ENCODE peak calls at places on chromosomes 2 and 18, in seven cellular contexts. One of them, this sample, is unnamed.

GRCh38 chr2:201858267-201858666 is 51.9 kb downstream of the CDK15 start:
- DNase-seq in K562: no peak
- DNase-seq in HCT116: no peak
- DNase-seq in GM12878: no peak
- DNase-seq in SK-N-SH: no peak
- DNase-seq in H1: no peak
- DNase-seq in HepG2: no peak
- DNase-seq in this sample: no peak

GRCh38 chr2:212484563-212485080 is 54.0 kb downstream of the ERBB4 start:
- DNase-seq in K562: no peak
- DNase-seq in HCT116: no peak
- DNase-seq in GM12878: no peak
- DNase-seq in SK-N-SH: no peak
- DNase-seq in H1: no peak
- DNase-seq in HepG2: no peak
- DNase-seq in this sample: no peak

GRCh38 chr2:197450485-197450884 is 2.9 kb upstream of the COQ10B start:
- DNase-seq in K562: no peak
- DNase-seq in HCT116: no peak
- DNase-seq in GM12878: no peak
- DNase-seq in SK-N-SH: no peak
- DNase-seq in H1: no peak
- DNase-seq in HepG2: no peak
- DNase-seq in this sample: no peak

GRCh38 chr2:11357428-11357972 is 13.1 kb upstream of the ROCK2 start:
- DNase-seq in K562: no peak
- DNase-seq in HCT116: no peak
- DNase-seq in GM12878: no peak
- DNase-seq in SK-N-SH: no peak
- DNase-seq in H1: no peak
- DNase-seq in HepG2: peak
- DNase-seq in this sample: no peak

GRCh38 chr2:100814453-100814852 is 5.5 kb upstream of the NPAS2 start:
- DNase-seq in K562: no peak
- DNase-seq in HCT116: no peak
- DNase-seq in GM12878: no peak
- DNase-seq in SK-N-SH: no peak
- DNase-seq in H1: no peak
- DNase-seq in HepG2: peak
- DNase-seq in this sample: no peak

GRCh38 chr2:113218283-113219091 is 44.7 kb downstream of the PSD4 start:
- DNase-seq in K562: no peak
- DNase-seq in HCT116: no peak
- DNase-seq in GM12878: no peak
- DNase-seq in SK-N-SH: no peak
- DNase-seq in H1: no peak
- DNase-seq in HepG2: peak
- DNase-seq in this sample: no peak

GRCh38 chr18:75227535-75227934 is 16.9 kb downstream of the TSHZ1 start:
- DNase-seq in K562: no peak
- DNase-seq in HCT116: no peak
- DNase-seq in GM12878: no peak
- DNase-seq in SK-N-SH: no peak
- DNase-seq in H1: no peak
- DNase-seq in HepG2: no peak
- DNase-seq in this sample: no peak

GRCh38 chr18:13232060-13232917 is 13.7 kb downstream of the LDLRAD4 start:
- DNase-seq in K562: no peak
- DNase-seq in HCT116: no peak
- DNase-seq in GM12878: no peak
- DNase-seq in SK-N-SH: no peak
- DNase-seq in H1: no peak
- DNase-seq in HepG2: no peak
- DNase-seq in this sample: no peak

GRCh38 chr2:2158915-2159314 is 172.2 kb downstream of the MYT1L start:
- DNase-seq in K562: no peak
- DNase-seq in HCT116: no peak
- DNase-seq in GM12878: no peak
- DNase-seq in SK-N-SH: no peak
- DNase-seq in H1: no peak
- DNase-seq in HepG2: no peak
- DNase-seq in this sample: no peak

GRCh38 chr2:144015655-144016245 is 504.2 kb downstream of the ZEB2 start:
- DNase-seq in K562: no peak
- DNase-seq in HCT116: no peak
- DNase-seq in GM12878: no peak
- DNase-seq in SK-N-SH: no peak
- DNase-seq in H1: no peak
- DNase-seq in HepG2: no peak
- DNase-seq in this sample: no peak

GRCh38 chr2:95278637-95279225 is 4.5 kb downstream of the PROM2 start:
- DNase-seq in K562: no peak
- DNase-seq in HCT116: no peak
- DNase-seq in GM12878: no peak
- DNase-seq in SK-N-SH: no peak
- DNase-seq in H1: no peak
- DNase-seq in HepG2: no peak
- DNase-seq in this sample: no peak

GRCh38 chr2:235383272-235383843 is 110.5 kb upstream of the AGAP1 start:
- DNase-seq in K562: no peak
- DNase-seq in HCT116: no peak
- DNase-seq in GM12878: no peak
- DNase-seq in SK-N-SH: no peak
- DNase-seq in H1: no peak
- DNase-seq in HepG2: no peak
- DNase-seq in this sample: no peak

GRCh38 chr2:171889808-171890207 is 4.2 kb downstream of the SLC25A12 start:
- DNase-seq in K562: no peak
- DNase-seq in HCT116: no peak
- DNase-seq in GM12878: no peak
- DNase-seq in SK-N-SH: no peak
- DNase-seq in H1: no peak
- DNase-seq in HepG2: no peak
- DNase-seq in this sample: no peak

GRCh38 chr18:53906681-53907080 is 317.8 kb downstream of the MBD2 start:
- DNase-seq in K562: no peak
- DNase-seq in HCT116: no peak
- DNase-seq in GM12878: no peak
- DNase-seq in SK-N-SH: no peak
- DNase-seq in H1: no peak
- DNase-seq in HepG2: no peak
- DNase-seq in this sample: no peak

DNA sequence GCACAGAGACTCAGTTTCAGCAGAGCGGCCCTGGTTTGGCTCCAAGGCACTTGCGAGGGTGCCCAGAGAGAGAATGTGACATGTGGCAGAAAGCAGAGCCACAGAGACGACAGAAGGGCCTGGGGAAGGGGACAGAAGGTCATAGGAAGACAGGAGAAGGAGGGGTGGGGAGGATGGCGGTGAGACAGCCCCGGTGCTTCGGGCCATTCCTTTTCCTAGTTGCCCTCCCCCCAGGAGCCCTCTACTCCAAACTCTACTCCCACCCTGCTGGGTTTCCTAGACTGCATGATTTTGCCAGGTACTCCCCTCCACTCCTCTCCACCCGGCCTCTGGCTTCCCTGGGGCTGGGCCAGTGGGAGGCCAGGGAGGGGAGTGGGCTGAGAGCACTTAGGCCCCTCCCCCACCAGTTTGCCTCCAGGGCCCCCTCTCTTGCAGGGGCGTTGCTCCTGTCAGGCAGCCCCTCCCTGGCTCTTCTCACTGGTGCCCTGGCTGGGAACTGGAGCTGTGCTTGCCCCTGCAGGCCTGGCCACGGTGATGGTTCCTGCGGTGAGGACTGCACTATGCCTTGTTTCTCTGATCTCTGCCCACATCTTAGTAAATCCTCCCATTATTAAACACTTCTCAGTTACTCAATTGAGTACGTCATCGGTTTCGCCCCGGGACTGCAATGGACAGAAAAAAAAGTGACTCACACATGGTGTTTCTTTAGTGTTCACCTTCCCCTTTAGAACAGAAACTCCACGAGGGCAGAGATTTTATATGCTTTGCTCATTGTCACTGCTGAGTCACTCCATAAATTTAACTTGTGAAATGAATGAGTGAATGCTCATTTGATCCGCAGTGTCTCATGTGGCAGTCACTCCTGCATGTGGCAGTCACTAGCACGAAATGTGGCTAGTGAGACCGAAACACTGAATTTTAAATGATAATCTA is 58.7 kb upstream of the SP3 start:
- DNase-seq in K562: no peak
- DNase-seq in HCT116: peak
- DNase-seq in GM12878: no peak
- DNase-seq in SK-N-SH: peak
- DNase-seq in H1: no peak
- DNase-seq in HepG2: peak
- DNase-seq in this sample: no peak
- TF ChIP-seq JUND in K562: no peak
- TF ChIP-seq JUND in HCT116: no peak
- TF ChIP-seq JUND in GM12878: no peak
- TF ChIP-seq JUND in SK-N-SH: no peak
- TF ChIP-seq JUND in H1: no peak
- TF ChIP-seq JUND in HepG2: no peak
- TF ChIP-seq JUND in this sample: no peak

DNA sequence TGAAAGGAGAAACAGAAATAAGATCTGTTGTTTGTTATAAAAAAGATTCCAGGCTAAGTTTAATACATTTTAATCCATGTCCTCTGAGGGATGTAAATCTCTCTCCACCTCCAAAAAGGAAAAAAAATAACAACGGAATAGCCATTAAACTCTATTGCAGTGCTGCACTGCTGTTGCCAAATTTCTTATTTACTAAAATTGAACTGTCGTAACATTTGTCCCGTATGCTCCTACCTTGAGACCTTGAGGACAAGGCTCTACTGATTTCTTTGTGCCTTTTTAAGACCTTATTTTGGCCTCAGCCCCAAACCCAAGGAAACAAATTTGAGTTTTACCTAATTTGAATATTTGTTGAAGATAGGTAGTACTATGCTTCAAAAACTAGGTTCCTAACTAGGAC is 56.4 kb downstream of the FRZB start:
- DNase-seq in K562: no peak
- DNase-seq in HCT116: no peak
- DNase-seq in GM12878: no peak
- DNase-seq in SK-N-SH: no peak
- DNase-seq in H1: no peak
- DNase-seq in HepG2: no peak
- DNase-seq in this sample: no peak
- TF ChIP-seq JUND in K562: no peak
- TF ChIP-seq JUND in HCT116: no peak
- TF ChIP-seq JUND in GM12878: no peak
- TF ChIP-seq JUND in SK-N-SH: no peak
- TF ChIP-seq JUND in H1: no peak
- TF ChIP-seq JUND in HepG2: no peak
- TF ChIP-seq JUND in this sample: no peak

GRCh38 chr2:117833911-117834310 is 19.4 kb downstream of the DDX18 start:
- DNase-seq in K562: no peak
- DNase-seq in HCT116: no peak
- DNase-seq in GM12878: no peak
- DNase-seq in SK-N-SH: no peak
- DNase-seq in H1: no peak
- DNase-seq in HepG2: no peak
- DNase-seq in this sample: no peak
- TF ChIP-seq JUND in K562: no peak
- TF ChIP-seq JUND in HCT116: no peak
- TF ChIP-seq JUND in GM12878: no peak
- TF ChIP-seq JUND in SK-N-SH: no peak
- TF ChIP-seq JUND in H1: no peak
- TF ChIP-seq JUND in HepG2: no peak
- TF ChIP-seq JUND in this sample: no peak

GRCh38 chr2:165871025-165871424 is 77.0 kb upstream of the GALNT3 start:
- DNase-seq in K562: no peak
- DNase-seq in HCT116: no peak
- DNase-seq in GM12878: no peak
- DNase-seq in SK-N-SH: no peak
- DNase-seq in H1: no peak
- DNase-seq in HepG2: no peak
- DNase-seq in this sample: no peak
- TF ChIP-seq JUND in K562: no peak
- TF ChIP-seq JUND in HCT116: no peak
- TF ChIP-seq JUND in GM12878: no peak
- TF ChIP-seq JUND in SK-N-SH: no peak
- TF ChIP-seq JUND in H1: no peak
- TF ChIP-seq JUND in HepG2: no peak
- TF ChIP-seq JUND in this sample: no peak

GRCh38 chr2:141329949-141330348 is 800.9 kb downstream of the LRP1B start:
- DNase-seq in K562: no peak
- DNase-seq in HCT116: no peak
- DNase-seq in GM12878: no peak
- DNase-seq in SK-N-SH: no peak
- DNase-seq in H1: no peak
- DNase-seq in HepG2: no peak
- DNase-seq in this sample: no peak
- TF ChIP-seq JUND in K562: no peak
- TF ChIP-seq JUND in HCT116: no peak
- TF ChIP-seq JUND in GM12878: no peak
- TF ChIP-seq JUND in SK-N-SH: no peak
- TF ChIP-seq JUND in H1: no peak
- TF ChIP-seq JUND in HepG2: no peak
- TF ChIP-seq JUND in this sample: no peak

DNA sequence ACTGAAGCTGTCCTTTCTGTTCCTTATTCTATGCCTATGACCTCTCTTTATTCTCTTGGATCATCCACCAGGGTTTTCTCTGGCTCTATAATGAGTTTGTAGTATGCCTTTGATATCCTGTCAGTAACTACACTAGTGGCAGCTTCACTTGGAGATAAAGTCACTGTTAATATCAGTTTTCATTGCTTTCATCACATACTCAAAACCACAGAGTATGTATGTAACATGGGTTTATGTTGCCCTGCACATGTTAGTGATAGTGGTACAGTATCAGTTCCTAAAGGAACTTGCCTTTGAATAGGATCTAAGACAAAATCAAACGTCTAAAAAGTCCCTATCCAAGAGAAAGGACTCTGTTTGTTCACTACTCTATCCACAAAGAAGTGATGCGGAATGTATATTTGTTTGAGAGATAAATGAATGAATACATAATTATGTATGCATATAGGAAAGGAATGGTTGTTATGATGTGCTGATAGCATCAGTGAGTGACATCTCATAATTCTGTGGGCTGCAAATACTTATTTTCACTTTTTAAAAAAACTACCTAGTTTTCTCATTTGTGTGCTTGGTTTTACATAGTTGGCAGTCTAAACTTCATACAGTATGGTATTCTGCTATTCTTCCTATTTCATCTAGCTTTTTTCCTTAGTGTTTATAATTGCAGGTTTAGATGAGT is 45.1 kb downstream of the TET3 start:
- DNase-seq in K562: no peak
- DNase-seq in HCT116: no peak
- DNase-seq in GM12878: no peak
- DNase-seq in SK-N-SH: no peak
- DNase-seq in H1: no peak
- DNase-seq in HepG2: no peak
- DNase-seq in this sample: no peak
- TF ChIP-seq JUND in K562: no peak
- TF ChIP-seq JUND in HCT116: no peak
- TF ChIP-seq JUND in GM12878: no peak
- TF ChIP-seq JUND in SK-N-SH: no peak
- TF ChIP-seq JUND in H1: no peak
- TF ChIP-seq JUND in HepG2: no peak
- TF ChIP-seq JUND in this sample: no peak

This sample was measured in T47D.